ENCODE peak calls at places on chromosomes 2 and 18, in five cellular contexts. E, Z, J, R and L are unnamed samples.
A peak's percentile ranks its signal among the peaks of the same experiment; 100 is the strongest.

GRCh38 chr2:168884990-168885389 is 5.2 kb downstream of the SPC25 start:
- DNase-seq in E (no peak), Z (peak; percentile 18), J (no peak), R (no peak), L (no peak)

GRCh38 chr2:130354135-130354420 is 1.8 kb upstream of the PTPN18 start:
- DNase-seq in E (no peak), Z (no peak), J (no peak), R (no peak), L (no peak)

GRCh38 chr2:219775506-219775905 is 148.1 kb downstream of the SLC4A3 start:
- DNase-seq in E (no peak), Z (no peak), J (no peak), R (no peak), L (no peak)

GRCh38 chr18:7923105-7923504 is 356.0 kb downstream of the PTPRM start:
- DNase-seq in E (no peak), Z (no peak), J (no peak), R (no peak), L (no peak)

GRCh38 chr18:10202947-10203346 is 251.5 kb upstream of the APCDD1 start:
- DNase-seq in E (no peak), Z (no peak), J (no peak), R (no peak), L (no peak)

GRCh38 chr2:105888625-105889024 is 143.9 kb downstream of the NCK2 start:
- DNase-seq in E (no peak), Z (no peak), J (peak; percentile 58), R (no peak), L (no peak)

GRCh38 chr2:62313433-62314227 is 117.7 kb downstream of the B3GNT2 start:
- DNase-seq in E (peak; percentile 91), Z (peak; percentile 40), J (no peak), R (no peak), L (no peak)

GRCh38 chr2:120205901-120206581 is 17.2 kb downstream of the TMEM185B start:
- DNase-seq in E (no peak), Z (peak; percentile 62), J (no peak), R (no peak), L (peak; percentile 85)

GRCh38 chr2:191020742-191021381 is 6.9 kb upstream of the STAT1 start:
- DNase-seq in E (no peak), Z (no peak), J (peak; percentile 71), R (no peak), L (no peak)

GRCh38 chr2:80074321-80074720 is 230.2 kb downstream of the LRRTM1 start:
- DNase-seq in E (no peak), Z (no peak), J (no peak), R (no peak), L (no peak)

GRCh38 chr2:8860239-8860638 is 22.8 kb upstream of the KIDINS220 start:
- DNase-seq in E (no peak), Z (no peak), J (no peak), R (no peak), L (no peak)

GRCh38 chr18:75544051-75544481 is 116.6 kb upstream of the SMIM21 start:
- DNase-seq in E (no peak), Z (no peak), J (no peak), R (no peak), L (no peak)

GRCh38 chr2:120979398-120979797 is 243.7 kb downstream of the GLI2 start:
- DNase-seq in E (no peak), Z (no peak), J (no peak), R (no peak), L (no peak)

GRCh38 chr2:203740741-203741363 is 34.4 kb downstream of the CD28 start:
- DNase-seq in E (no peak), Z (no peak), J (no peak), R (no peak), L (no peak)

GRCh38 chr2:175009917-175010621 is 4.9 kb upstream of the CHN1 start:
- DNase-seq in E (no peak), Z (no peak), J (no peak), R (no peak), L (no peak)

GRCh38 chr2:112201706-112202430 is 53.0 kb downstream of the ZC3H8 start:
- DNase-seq in E (no peak), Z (no peak), J (no peak), R (no peak), L (no peak)

GRCh38 chr2:159285929-159286708 is at the start of gene WDSUB1:
- DNase-seq in E (no peak), Z (peak; percentile 51), J (peak; percentile 74), R (no peak), L (peak; percentile 65)

GRCh38 chr2:181037922-181038321 is 57.5 kb downstream of the UBE2E3 start:
- DNase-seq in E (no peak), Z (no peak), J (no peak), R (no peak), L (no peak)

GRCh38 chr18:7601249-7601620 is 34.1 kb downstream of the PTPRM start:
- DNase-seq in E (no peak), Z (no peak), J (no peak), R (no peak), L (peak; percentile 26)

GRCh38 chr2:139825726-139826125 is 1045.5 kb upstream of the NXPH2 start:
- DNase-seq in E (no peak), Z (no peak), J (no peak), R (no peak), L (no peak)

GRCh38 chr2:234879671-234880455 is 72.0 kb upstream of the SH3BP4 start:
- DNase-seq in E (no peak), Z (peak; percentile 8), J (peak; percentile 54), R (no peak), L (no peak)

GRCh38 chr2:216683846-216684245 is 11.5 kb downstream of the IGFBP5 start:
- DNase-seq in E (no peak), Z (no peak), J (peak; percentile 61), R (no peak), L (no peak)

GRCh38 chr2:195494452-195494851 is 162.6 kb upstream of the SLC39A10 start:
- DNase-seq in E (no peak), Z (no peak), J (no peak), R (no peak), L (no peak)

GRCh38 chr2:25331686-25332365 is 9.9 kb downstream of the DNMT3A start:
- DNase-seq in E (no peak), Z (no peak), J (no peak), R (no peak), L (no peak)

GRCh38 chr2:6917071-6917760 is at the start of gene RNF144A:
- DNase-seq in E (no peak), Z (peak; percentile 92), J (no peak), R (no peak), L (peak; percentile 62)

GRCh38 chr2:3264010-3264744 is 113.4 kb downstream of the EIPR1 start:
- DNase-seq in E (no peak), Z (no peak), J (no peak), R (no peak), L (no peak)

GRCh38 chr2:32858713-32859112 is 88.0 kb upstream of the LTBP1 start:
- DNase-seq in E (no peak), Z (no peak), J (no peak), R (no peak), L (no peak)

GRCh38 chr2:173555833-173556232 is 201.2 kb downstream of the CDCA7 start:
- DNase-seq in E (no peak), Z (no peak), J (no peak), R (no peak), L (no peak)

GRCh38 chr2:174997110-174997509 is 8.1 kb downstream of the CHN1 start:
- DNase-seq in E (no peak), Z (no peak), J (no peak), R (no peak), L (no peak)

GRCh38 chr2:224948859-224949258 is 93.4 kb downstream of the DOCK10 start:
- DNase-seq in E (no peak), Z (no peak), J (no peak), R (no peak), L (no peak)

GRCh38 chr2:98806266-98806697 is 75.3 kb upstream of the MGAT4A start:
- DNase-seq in E (no peak), Z (no peak), J (no peak), R (no peak), L (no peak)

GRCh38 chr18:48820483-48821250 is 130.1 kb downstream of the SMAD7 start:
- DNase-seq in E (peak; percentile 93), Z (no peak), J (no peak), R (no peak), L (peak; percentile 5)

GRCh38 chr2:177161741-177162440 is 50.7 kb upstream of the HNRNPA3 start:
- DNase-seq in E (no peak), Z (peak; percentile 49), J (no peak), R (no peak), L (no peak)

GRCh38 chr2:55155764-55156221 is 76.3 kb downstream of the CLHC1 start:
- DNase-seq in E (no peak), Z (no peak), J (no peak), R (no peak), L (no peak)

GRCh38 chr2:99880148-99880983 is 262.0 kb downstream of the AFF3 start:
- DNase-seq in E (no peak), Z (no peak), J (no peak), R (no peak), L (no peak)

GRCh38 chr2:240919786-240920782 is 13.9 kb downstream of the CROCC2 start:
- DNase-seq in E (no peak), Z (no peak), J (no peak), R (no peak), L (peak; percentile 8)
- TF ChIP-seq USF2 in E (no peak), Z (no peak), J (no peak), R (no peak), L (no peak)

GRCh38 chr2:213285404-213285803 is 1.1 kb downstream of the SPAG16 start:
- DNase-seq in E (no peak), Z (no peak), J (no peak), R (no peak), L (no peak)
- TF ChIP-seq ATF2 in E (no peak), Z (no peak), J (no peak), R (no peak), L (no peak)

DNA sequence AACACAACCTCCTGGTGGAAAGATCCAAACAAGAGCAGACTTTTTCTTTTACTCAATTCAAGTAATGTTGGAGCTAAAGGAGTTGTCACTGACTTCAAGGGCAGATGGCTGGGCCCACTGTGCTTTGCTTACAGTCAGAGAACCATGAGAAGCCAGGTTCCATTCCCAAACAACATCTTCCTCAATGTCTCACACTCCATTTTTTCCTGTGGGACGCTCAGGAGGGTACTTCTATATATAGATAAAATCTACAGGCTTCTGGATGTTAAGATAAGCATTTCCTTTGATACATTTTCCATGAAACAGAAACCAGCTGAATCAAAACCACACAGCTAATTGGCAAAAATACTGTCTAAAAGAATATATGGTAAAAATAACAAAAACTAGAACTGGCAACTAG is 14.4 kb downstream of the IWS1 start:
- DNase-seq in E (no peak), Z (no peak), J (no peak), R (no peak), L (no peak)
- TF ChIP-seq USF2 in E (no peak), Z (no peak), J (no peak), R (no peak), L (no peak)

GRCh38 chr2:240479111-240479501 is 43.6 kb downstream of the GPC1 start:
- DNase-seq in E (no peak), Z (no peak), J (no peak), R (no peak), L (peak; percentile 7)

GRCh38 chr2:240482141-240482540 is 46.7 kb downstream of the GPC1 start:
- DNase-seq in E (no peak), Z (no peak), J (no peak), R (no peak), L (peak; percentile 9)

GRCh38 chr2:240479561-240479960 is 44.1 kb downstream of the GPC1 start:
- DNase-seq in E (no peak), Z (no peak), J (no peak), R (no peak), L (peak; percentile 6)

GRCh38 chr2:240481720-240482119 is 46.3 kb downstream of the GPC1 start:
- DNase-seq in E (no peak), Z (no peak), J (no peak), R (no peak), L (no peak)

GRCh38 chr2:240480834-240481623 is 45.6 kb downstream of the GPC1 start:
- DNase-seq in E (no peak), Z (no peak), J (no peak), R (no peak), L (peak; percentile 7)
- TF ChIP-seq ATF2 in E (no peak), Z (no peak), J (no peak), R (no peak), L (no peak)